ENCODE peak calls at places on chromosomes 6 and 20, in six cellular contexts. S is putamen, U is mucosa of gallbladder, P is H7, H is ovary, F is ecto neural progenitor cell. O is an unnamed sample.

GRCh38 chr6:155889405-155889804 is 433.8 kb upstream of the NOX3 start:
- DNase-seq in P (no peak), F (no peak), H (no peak), S (no peak), U (no peak), O (no peak)

GRCh38 chr20:10090588-10091166 is 55.9 kb downstream of the ANKEF1 start:
- DNase-seq in F (peak), H (no peak), U (peak), S (peak), P (peak), O (peak)

GRCh38 chr20:38343107-38343797 is 3.0 kb upstream of the LBP start:
- DNase-seq in P (no peak), U (peak), F (no peak), H (peak), S (no peak), O (no peak)

GRCh38 chr6:138682722-138683521 is 90.6 kb upstream of the CCDC28A start:
- DNase-seq in F (no peak), H (no peak), P (no peak), S (no peak), U (no peak), O (no peak)

GRCh38 chr6:83226517-83226916 is 33.4 kb downstream of the RWDD2A start:
- DNase-seq in S (no peak), F (no peak), H (no peak), P (no peak), U (no peak), O (no peak)

GRCh38 chr6:111604259-111605099 is 1.2 kb downstream of the TRAF3IP2 start:
- DNase-seq in H (peak), S (peak), F (no peak), P (peak), U (peak), O (peak)

GRCh38 chr6:21383499-21384085 is 210.0 kb upstream of the SOX4 start:
- DNase-seq in F (no peak), P (no peak), H (no peak), S (no peak), U (no peak), O (no peak)

GRCh38 chr20:34037121-34037520 is 43.4 kb downstream of the RALY start:
- DNase-seq in U (no peak), H (peak), P (no peak), S (no peak), F (no peak), O (no peak)

GRCh38 chr6:42113929-42114636 is 28.3 kb downstream of the C6orf132 start:
- DNase-seq in F (no peak), S (no peak), H (no peak), U (no peak), P (no peak), O (no peak)

GRCh38 chr20:23231561-23232218 is 118.9 kb upstream of the NXT1 start:
- DNase-seq in H (no peak), P (no peak), U (no peak), F (no peak), S (no peak), O (no peak)

GRCh38 chr6:13624871-13625288 is 9.7 kb downstream of the NOL7 start:
- DNase-seq in S (no peak), H (no peak), U (no peak), F (no peak), P (peak), O (no peak)

GRCh38 chr6:106913676-106914280 is 60.8 kb downstream of the CD24 start:
- DNase-seq in S (no peak), P (no peak), F (no peak), U (no peak), H (no peak), O (no peak)

GRCh38 chr20:7387638-7388193 is 552.5 kb downstream of the HAO1 start:
- DNase-seq in F (no peak), P (no peak), U (no peak), S (no peak), H (no peak), O (no peak)

GRCh38 chr20:35252037-35252461 is 25.6 kb downstream of the MMP24 start:
- DNase-seq in S (no peak), U (no peak), H (no peak), P (no peak), F (no peak), O (no peak)

GRCh38 chr6:69408886-69409285 is 387.9 kb downstream of the LMBRD1 start:
- DNase-seq in H (no peak), P (no peak), S (no peak), U (no peak), F (no peak), O (no peak)

GRCh38 chr6:13708679-13709261 is 2.9 kb downstream of the RANBP9 start:
- DNase-seq in F (no peak), U (no peak), H (no peak), P (no peak), S (no peak), O (no peak)

O was measured in pons.